ENCODE peak calls at places on chromosomes 12 and 14, in ten cellular contexts. One of them, this sample, is unnamed.

GRCh38 chr14:71005076-71005475 is 97.8 kb downstream of the PCNX1 start:
- DNase-seq in effector memory CD4-positive, alpha-beta T cell: no peak
- DNase-seq in stimulated activated CD8-positive, alpha-beta memory T cell treated with anti-CD3 and anti-CD28 coated beads, Interleukin-7, amount 100 ng/mL, for 1 hour: no peak
- DNase-seq in HL-60: no peak
- DNase-seq in hepatocyte: no peak
- DNase-seq in NCI-H1417 treated with DMSO at 0.1 percent for 48 hours: no peak
- DNase-seq in NCI-H1930: no peak
- DNase-seq in astrocyte of the spinal cord: no peak
- DNase-seq in amniotic epithelial cell: no peak
- DNase-seq in MM.1S: no peak
- DNase-seq in this sample: no peak

GRCh38 chr14:74549588-74549987 is 56.0 kb downstream of the ISCA2 start:
- DNase-seq in amniotic epithelial cell: no peak
- DNase-seq in stimulated activated CD8-positive, alpha-beta memory T cell treated with anti-CD3 and anti-CD28 coated beads, Interleukin-7, amount 100 ng/mL, for 1 hour: no peak
- DNase-seq in hepatocyte: no peak
- DNase-seq in NCI-H1930: no peak
- DNase-seq in effector memory CD4-positive, alpha-beta T cell: no peak
- DNase-seq in NCI-H1417 treated with DMSO at 0.1 percent for 48 hours: no peak
- DNase-seq in astrocyte of the spinal cord: no peak
- DNase-seq in MM.1S: no peak
- DNase-seq in HL-60: no peak
- DNase-seq in this sample: no peak

GRCh38 chr12:120117961-120118709 is 1.6 kb upstream of the RAB35 start:
- DNase-seq in astrocyte of the spinal cord: peak; percentile 17
- DNase-seq in NCI-H1417 treated with DMSO at 0.1 percent for 48 hours: no peak
- DNase-seq in NCI-H1930: no peak
- DNase-seq in hepatocyte: peak; percentile 37
- DNase-seq in HL-60: no peak
- DNase-seq in stimulated activated CD8-positive, alpha-beta memory T cell treated with anti-CD3 and anti-CD28 coated beads, Interleukin-7, amount 100 ng/mL, for 1 hour: no peak
- DNase-seq in amniotic epithelial cell: peak; percentile 72
- DNase-seq in MM.1S: no peak
- DNase-seq in effector memory CD4-positive, alpha-beta T cell: no peak
- DNase-seq in this sample: no peak

GRCh38 chr14:68707496-68707895 is 85.4 kb downstream of the ZFP36L1 start:
- DNase-seq in hepatocyte: no peak
- DNase-seq in NCI-H1417 treated with DMSO at 0.1 percent for 48 hours: no peak
- DNase-seq in MM.1S: no peak
- DNase-seq in stimulated activated CD8-positive, alpha-beta memory T cell treated with anti-CD3 and anti-CD28 coated beads, Interleukin-7, amount 100 ng/mL, for 1 hour: no peak
- DNase-seq in astrocyte of the spinal cord: no peak
- DNase-seq in HL-60: no peak
- DNase-seq in NCI-H1930: no peak
- DNase-seq in effector memory CD4-positive, alpha-beta T cell: no peak
- DNase-seq in amniotic epithelial cell: no peak
- DNase-seq in this sample: no peak

GRCh38 chr12:104317538-104318210 is 14.1 kb downstream of the EID3 start:
- DNase-seq in MM.1S: no peak
- DNase-seq in NCI-H1417 treated with DMSO at 0.1 percent for 48 hours: no peak
- DNase-seq in hepatocyte: no peak
- DNase-seq in amniotic epithelial cell: no peak
- DNase-seq in HL-60: no peak
- DNase-seq in NCI-H1930: no peak
- DNase-seq in astrocyte of the spinal cord: no peak
- DNase-seq in stimulated activated CD8-positive, alpha-beta memory T cell treated with anti-CD3 and anti-CD28 coated beads, Interleukin-7, amount 100 ng/mL, for 1 hour: no peak
- DNase-seq in effector memory CD4-positive, alpha-beta T cell: no peak
- DNase-seq in this sample: no peak

GRCh38 chr12:132278421-132279183 is 50.8 kb downstream of the GALNT9 start:
- DNase-seq in stimulated activated CD8-positive, alpha-beta memory T cell treated with anti-CD3 and anti-CD28 coated beads, Interleukin-7, amount 100 ng/mL, for 1 hour: no peak
- DNase-seq in NCI-H1417 treated with DMSO at 0.1 percent for 48 hours: no peak
- DNase-seq in MM.1S: no peak
- DNase-seq in NCI-H1930: no peak
- DNase-seq in amniotic epithelial cell: no peak
- DNase-seq in HL-60: no peak
- DNase-seq in hepatocyte: no peak
- DNase-seq in effector memory CD4-positive, alpha-beta T cell: no peak
- DNase-seq in astrocyte of the spinal cord: no peak
- DNase-seq in this sample: no peak

GRCh38 chr12:2074792-2075191 is 22.0 kb downstream of the CACNA1C start:
- DNase-seq in stimulated activated CD8-positive, alpha-beta memory T cell treated with anti-CD3 and anti-CD28 coated beads, Interleukin-7, amount 100 ng/mL, for 1 hour: no peak
- DNase-seq in hepatocyte: no peak
- DNase-seq in astrocyte of the spinal cord: no peak
- DNase-seq in HL-60: no peak
- DNase-seq in NCI-H1417 treated with DMSO at 0.1 percent for 48 hours: no peak
- DNase-seq in amniotic epithelial cell: no peak
- DNase-seq in effector memory CD4-positive, alpha-beta T cell: no peak
- DNase-seq in MM.1S: no peak
- DNase-seq in NCI-H1930: no peak
- DNase-seq in this sample: no peak

GRCh38 chr12:123808167-123808566 is 46.1 kb downstream of the DNAH10 start:
- DNase-seq in NCI-H1417 treated with DMSO at 0.1 percent for 48 hours: no peak
- DNase-seq in HL-60: peak; percentile 11
- DNase-seq in astrocyte of the spinal cord: no peak
- DNase-seq in NCI-H1930: no peak
- DNase-seq in hepatocyte: peak; percentile 28
- DNase-seq in effector memory CD4-positive, alpha-beta T cell: no peak
- DNase-seq in stimulated activated CD8-positive, alpha-beta memory T cell treated with anti-CD3 and anti-CD28 coated beads, Interleukin-7, amount 100 ng/mL, for 1 hour: no peak
- DNase-seq in amniotic epithelial cell: peak; percentile 10
- DNase-seq in MM.1S: no peak
- DNase-seq in this sample: no peak

GRCh38 chr14:103007555-103007954 is 49.8 kb downstream of the CDC42BPB start:
- DNase-seq in MM.1S: no peak
- DNase-seq in amniotic epithelial cell: no peak
- DNase-seq in NCI-H1417 treated with DMSO at 0.1 percent for 48 hours: no peak
- DNase-seq in hepatocyte: no peak
- DNase-seq in stimulated activated CD8-positive, alpha-beta memory T cell treated with anti-CD3 and anti-CD28 coated beads, Interleukin-7, amount 100 ng/mL, for 1 hour: no peak
- DNase-seq in NCI-H1930: no peak
- DNase-seq in astrocyte of the spinal cord: no peak
- DNase-seq in effector memory CD4-positive, alpha-beta T cell: no peak
- DNase-seq in HL-60: no peak
- DNase-seq in this sample: no peak

GRCh38 chr14:34436960-34437728 is 24.9 kb downstream of the SPTSSA start:
- DNase-seq in NCI-H1417 treated with DMSO at 0.1 percent for 48 hours: no peak
- DNase-seq in NCI-H1930: no peak
- DNase-seq in effector memory CD4-positive, alpha-beta T cell: no peak
- DNase-seq in MM.1S: no peak
- DNase-seq in hepatocyte: peak; percentile 19
- DNase-seq in stimulated activated CD8-positive, alpha-beta memory T cell treated with anti-CD3 and anti-CD28 coated beads, Interleukin-7, amount 100 ng/mL, for 1 hour: no peak
- DNase-seq in HL-60: no peak
- DNase-seq in astrocyte of the spinal cord: no peak
- DNase-seq in amniotic epithelial cell: peak; percentile 47
- DNase-seq in this sample: no peak

GRCh38 chr14:40447032-40447431 is 1014.8 kb upstream of the FBXO33 start:
- DNase-seq in astrocyte of the spinal cord: no peak
- DNase-seq in MM.1S: no peak
- DNase-seq in hepatocyte: no peak
- DNase-seq in amniotic epithelial cell: no peak
- DNase-seq in stimulated activated CD8-positive, alpha-beta memory T cell treated with anti-CD3 and anti-CD28 coated beads, Interleukin-7, amount 100 ng/mL, for 1 hour: no peak
- DNase-seq in NCI-H1417 treated with DMSO at 0.1 percent for 48 hours: no peak
- DNase-seq in effector memory CD4-positive, alpha-beta T cell: no peak
- DNase-seq in NCI-H1930: no peak
- DNase-seq in HL-60: no peak
- DNase-seq in this sample: no peak

GRCh38 chr12:47207005-47207717 is 127.4 kb upstream of the AMIGO2 start:
- DNase-seq in astrocyte of the spinal cord: no peak
- DNase-seq in stimulated activated CD8-positive, alpha-beta memory T cell treated with anti-CD3 and anti-CD28 coated beads, Interleukin-7, amount 100 ng/mL, for 1 hour: no peak
- DNase-seq in effector memory CD4-positive, alpha-beta T cell: peak; percentile 41
- DNase-seq in amniotic epithelial cell: no peak
- DNase-seq in hepatocyte: no peak
- DNase-seq in NCI-H1417 treated with DMSO at 0.1 percent for 48 hours: no peak
- DNase-seq in NCI-H1930: no peak
- DNase-seq in HL-60: peak; percentile 98
- DNase-seq in MM.1S: peak; percentile 63
- DNase-seq in this sample: no peak

GRCh38 chr12:58639323-58639934 is 280.9 kb downstream of the LRIG3 start:
- DNase-seq in amniotic epithelial cell: peak; percentile 73
- DNase-seq in astrocyte of the spinal cord: no peak
- DNase-seq in stimulated activated CD8-positive, alpha-beta memory T cell treated with anti-CD3 and anti-CD28 coated beads, Interleukin-7, amount 100 ng/mL, for 1 hour: no peak
- DNase-seq in MM.1S: no peak
- DNase-seq in NCI-H1417 treated with DMSO at 0.1 percent for 48 hours: peak; percentile 99
- DNase-seq in NCI-H1930: peak; percentile 24
- DNase-seq in hepatocyte: no peak
- DNase-seq in HL-60: no peak
- DNase-seq in effector memory CD4-positive, alpha-beta T cell: no peak
- DNase-seq in this sample: no peak

GRCh38 chr14:91860238-91860637 is 7.1 kb downstream of the TC2N start:
- DNase-seq in MM.1S: no peak
- DNase-seq in NCI-H1417 treated with DMSO at 0.1 percent for 48 hours: no peak
- DNase-seq in NCI-H1930: no peak
- DNase-seq in amniotic epithelial cell: no peak
- DNase-seq in stimulated activated CD8-positive, alpha-beta memory T cell treated with anti-CD3 and anti-CD28 coated beads, Interleukin-7, amount 100 ng/mL, for 1 hour: no peak
- DNase-seq in astrocyte of the spinal cord: no peak
- DNase-seq in hepatocyte: no peak
- DNase-seq in effector memory CD4-positive, alpha-beta T cell: no peak
- DNase-seq in HL-60: no peak
- DNase-seq in this sample: no peak

GRCh38 chr12:93333828-93334227 is 43.9 kb upstream of the NUDT4 start:
- DNase-seq in NCI-H1930: no peak
- DNase-seq in amniotic epithelial cell: no peak
- DNase-seq in effector memory CD4-positive, alpha-beta T cell: no peak
- DNase-seq in NCI-H1417 treated with DMSO at 0.1 percent for 48 hours: no peak
- DNase-seq in stimulated activated CD8-positive, alpha-beta memory T cell treated with anti-CD3 and anti-CD28 coated beads, Interleukin-7, amount 100 ng/mL, for 1 hour: no peak
- DNase-seq in hepatocyte: no peak
- DNase-seq in MM.1S: no peak
- DNase-seq in astrocyte of the spinal cord: no peak
- DNase-seq in HL-60: no peak
- DNase-seq in this sample: no peak

GRCh38 chr12:96195845-96196451 is 1.8 kb downstream of the ELK3 start:
- DNase-seq in MM.1S: peak; percentile 34
- DNase-seq in NCI-H1930: no peak
- DNase-seq in stimulated activated CD8-positive, alpha-beta memory T cell treated with anti-CD3 and anti-CD28 coated beads, Interleukin-7, amount 100 ng/mL, for 1 hour: no peak
- DNase-seq in effector memory CD4-positive, alpha-beta T cell: no peak
- DNase-seq in amniotic epithelial cell: peak; percentile 72
- DNase-seq in HL-60: no peak
- DNase-seq in hepatocyte: peak; percentile 63
- DNase-seq in astrocyte of the spinal cord: peak; percentile 76
- DNase-seq in NCI-H1417 treated with DMSO at 0.1 percent for 48 hours: no peak
- DNase-seq in this sample: peak; percentile 46

GRCh38 chr12:111401167-111401605 is 4.5 kb upstream of the SH2B3 start:
- DNase-seq in effector memory CD4-positive, alpha-beta T cell: no peak
- DNase-seq in HL-60: no peak
- DNase-seq in amniotic epithelial cell: no peak
- DNase-seq in NCI-H1417 treated with DMSO at 0.1 percent for 48 hours: no peak
- DNase-seq in MM.1S: no peak
- DNase-seq in hepatocyte: no peak
- DNase-seq in NCI-H1930: no peak
- DNase-seq in astrocyte of the spinal cord: no peak
- DNase-seq in stimulated activated CD8-positive, alpha-beta memory T cell treated with anti-CD3 and anti-CD28 coated beads, Interleukin-7, amount 100 ng/mL, for 1 hour: no peak
- DNase-seq in this sample: no peak

GRCh38 chr12:71472441-71472911 is 32.9 kb downstream of the LGR5 start:
- DNase-seq in hepatocyte: no peak
- DNase-seq in MM.1S: no peak
- DNase-seq in HL-60: no peak
- DNase-seq in NCI-H1417 treated with DMSO at 0.1 percent for 48 hours: no peak
- DNase-seq in NCI-H1930: no peak
- DNase-seq in astrocyte of the spinal cord: no peak
- DNase-seq in effector memory CD4-positive, alpha-beta T cell: no peak
- DNase-seq in stimulated activated CD8-positive, alpha-beta memory T cell treated with anti-CD3 and anti-CD28 coated beads, Interleukin-7, amount 100 ng/mL, for 1 hour: no peak
- DNase-seq in amniotic epithelial cell: no peak
- DNase-seq in this sample: no peak

GRCh38 chr14:59086241-59086899 is 102.1 kb upstream of the DAAM1 start:
- DNase-seq in MM.1S: no peak
- DNase-seq in effector memory CD4-positive, alpha-beta T cell: no peak
- DNase-seq in HL-60: no peak
- DNase-seq in stimulated activated CD8-positive, alpha-beta memory T cell treated with anti-CD3 and anti-CD28 coated beads, Interleukin-7, amount 100 ng/mL, for 1 hour: no peak
- DNase-seq in astrocyte of the spinal cord: peak; percentile 42
- DNase-seq in NCI-H1417 treated with DMSO at 0.1 percent for 48 hours: no peak
- DNase-seq in NCI-H1930: no peak
- DNase-seq in hepatocyte: no peak
- DNase-seq in amniotic epithelial cell: peak; percentile 75
- DNase-seq in this sample: peak; percentile 37

GRCh38 chr12:21831671-21832357 is 57.3 kb upstream of the KCNJ8 start:
- DNase-seq in amniotic epithelial cell: no peak
- DNase-seq in NCI-H1930: no peak
- DNase-seq in effector memory CD4-positive, alpha-beta T cell: no peak
- DNase-seq in MM.1S: no peak
- DNase-seq in HL-60: no peak
- DNase-seq in astrocyte of the spinal cord: peak; percentile 30
- DNase-seq in NCI-H1417 treated with DMSO at 0.1 percent for 48 hours: no peak
- DNase-seq in hepatocyte: no peak
- DNase-seq in stimulated activated CD8-positive, alpha-beta memory T cell treated with anti-CD3 and anti-CD28 coated beads, Interleukin-7, amount 100 ng/mL, for 1 hour: no peak
- DNase-seq in this sample: no peak

This sample was measured in astrocyte of the cerebellum.